ENCODE peak calls at places on chromosomes 6 and 20, in four cellular contexts. I, S, F and N are unnamed samples.

GRCh38 chr6:148440877-148441453 is 98.3 kb downstream of the SASH1 start:
- DNase-seq in S (peak), I (peak), F (peak), N (peak)

GRCh38 chr6:169979873-169980440 is 228.5 kb downstream of the ERMARD start:
- DNase-seq in I (no peak), S (no peak), F (no peak), N (no peak)

GRCh38 chr20:35226775-35227681 is 538 bp downstream of the MMP24 start:
- DNase-seq in F (peak), S (peak), I (peak), N (peak)

GRCh38 chr6:89267918-89268317 is 47.2 kb downstream of the GABRR2 start:
- DNase-seq in F (no peak), I (no peak), S (no peak), N (no peak)

GRCh38 chr6:150076196-150076893 is 7.4 kb upstream of the ULBP3 start:
- DNase-seq in F (peak), I (no peak), S (peak), N (no peak)

GRCh38 chr6:136511397-136511796 is 38.8 kb downstream of the MAP7 start:
- DNase-seq in S (no peak), F (no peak), I (no peak), N (no peak)

GRCh38 chr6:157070403-157071107 is 252.8 kb downstream of the TMEM242 start:
- DNase-seq in S (peak), F (no peak), I (no peak), N (no peak)

GRCh38 chr6:4208158-4208557 is 72.8 kb upstream of the ECI2 start:
- DNase-seq in F (no peak), I (no peak), S (no peak), N (no peak)

GRCh38 chr6:32096394-32097258 is 12.5 kb downstream of the TNXB start:
- DNase-seq in F (no peak), I (no peak), S (no peak), N (no peak)
- TF ChIP-seq CTCF in F (peak), I (no peak), S (no peak), N (no peak)

GRCh38 chr6:33619166-33619565 is 2.0 kb upstream of the ITPR3 start:
- DNase-seq in F (no peak), I (no peak), S (no peak), N (no peak)

GRCh38 chr6:33613794-33614166 is 7.3 kb upstream of the ITPR3 start:
- DNase-seq in S (peak), I (no peak), F (no peak), N (peak)

GRCh38 chr6:33616913-33617312 is 4.2 kb upstream of the ITPR3 start:
- DNase-seq in I (no peak), S (peak), F (peak), N (no peak)

GRCh38 chr6:33613146-33613793 is 7.9 kb upstream of the ITPR3 start:
- DNase-seq in S (peak), I (no peak), F (peak), N (no peak)

GRCh38 chr6:33616113-33616512 is 5.0 kb upstream of the ITPR3 start:
- DNase-seq in F (no peak), I (no peak), S (no peak), N (no peak)
- H3K27ac ChIP-seq in F (no peak), I (no peak), S (no peak), N (peak)

GRCh38 chr20:17655286-17655651 is 26.8 kb downstream of the RRBP1 start:
- DNase-seq in I (peak), S (peak), F (peak), N (no peak)
- TF ChIP-seq CTCF in I (peak), S (no peak), F (no peak), N (peak)

DNA sequence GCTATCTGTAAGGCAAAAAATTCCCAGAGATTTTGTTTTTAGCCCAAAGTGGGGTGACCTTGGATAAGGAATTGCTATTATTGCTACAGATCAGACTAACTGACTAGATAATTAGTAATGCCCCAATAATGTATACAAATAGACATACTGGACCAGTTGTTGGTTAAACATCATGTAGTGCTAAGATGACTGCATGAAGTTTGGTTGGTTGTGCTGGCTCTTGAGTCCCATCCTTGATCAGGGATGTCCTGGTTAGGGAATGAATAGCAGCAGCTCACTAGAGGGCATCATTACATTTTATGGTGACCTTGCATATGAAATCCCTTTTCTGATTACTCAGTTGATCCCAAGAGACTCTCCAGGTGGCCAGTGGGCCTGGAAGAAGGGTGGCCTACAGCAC is 10.9 kb downstream of the TPBG start:
- DNase-seq in F (no peak), S (no peak), I (no peak), N (no peak)
- H3K27ac ChIP-seq in F (no peak), S (no peak), I (no peak), N (no peak)